ENCODE peak calls at places on chromosome 7, in six cellular contexts. One of them, this sample, is unnamed.
A peak's percentile ranks its signal among the peaks of the same experiment; 100 is the strongest.

GRCh38 chr7:150852371-150852905 is at the start of gene AOC1:
- DNase-seq in kidney: peak; percentile 87
- DNase-seq in left ventricle myocardium inferior: no peak
- DNase-seq in A549: no peak
- DNase-seq in cardiac muscle cell: no peak
- DNase-seq in tibial artery: no peak
- DNase-seq in this sample: no peak

GRCh38 chr7:28608766-28609165 is 196.4 kb downstream of the CREB5 start:
- DNase-seq in cardiac muscle cell: peak; percentile 48
- DNase-seq in left ventricle myocardium inferior: no peak
- DNase-seq in A549: no peak
- DNase-seq in kidney: no peak
- DNase-seq in tibial artery: no peak
- DNase-seq in this sample: peak; percentile 43

GRCh38 chr7:158468700-158469296 is 118.8 kb downstream of the PTPRN2 start:
- DNase-seq in cardiac muscle cell: no peak
- DNase-seq in tibial artery: no peak
- DNase-seq in A549: no peak
- DNase-seq in kidney: no peak
- DNase-seq in left ventricle myocardium inferior: no peak
- DNase-seq in this sample: no peak

GRCh38 chr7:12410523-12410922 is 6.9 kb upstream of the VWDE start:
- DNase-seq in A549: no peak
- DNase-seq in left ventricle myocardium inferior: no peak
- DNase-seq in tibial artery: no peak
- DNase-seq in cardiac muscle cell: no peak
- DNase-seq in kidney: no peak
- DNase-seq in this sample: no peak

GRCh38 chr7:138167869-138168296 is 91.6 kb downstream of the AKR1D1 start:
- DNase-seq in tibial artery: no peak
- DNase-seq in left ventricle myocardium inferior: no peak
- DNase-seq in cardiac muscle cell: no peak
- DNase-seq in A549: no peak
- DNase-seq in kidney: no peak
- DNase-seq in this sample: no peak

GRCh38 chr7:1144269-1144771 is 15.7 kb downstream of the ZFAND2A start:
- DNase-seq in kidney: peak; percentile 68
- DNase-seq in cardiac muscle cell: peak; percentile 8
- DNase-seq in A549: peak; percentile 41
- DNase-seq in tibial artery: no peak
- DNase-seq in left ventricle myocardium inferior: peak; percentile 50
- DNase-seq in this sample: peak; percentile 27

GRCh38 chr7:36957620-36958019 is 233.3 kb upstream of the AOAH start:
- DNase-seq in left ventricle myocardium inferior: no peak
- DNase-seq in cardiac muscle cell: no peak
- DNase-seq in tibial artery: no peak
- DNase-seq in kidney: no peak
- DNase-seq in A549: no peak
- DNase-seq in this sample: no peak

GRCh38 chr7:143954163-143954894 is at the start of gene OR2F1:
- DNase-seq in kidney: no peak
- DNase-seq in left ventricle myocardium inferior: no peak
- DNase-seq in tibial artery: no peak
- DNase-seq in cardiac muscle cell: no peak
- DNase-seq in A549: no peak
- DNase-seq in this sample: no peak

GRCh38 chr7:87797395-87797794 is 78.8 kb downstream of the SLC25A40 start:
- DNase-seq in A549: no peak
- DNase-seq in kidney: no peak
- DNase-seq in left ventricle myocardium inferior: no peak
- DNase-seq in cardiac muscle cell: no peak
- DNase-seq in tibial artery: no peak
- DNase-seq in this sample: no peak

GRCh38 chr7:157432541-157432956 is 95.7 kb downstream of the DNAJB6 start:
- DNase-seq in kidney: peak; percentile 82
- DNase-seq in tibial artery: no peak
- DNase-seq in left ventricle myocardium inferior: no peak
- DNase-seq in A549: peak; percentile 83
- DNase-seq in cardiac muscle cell: peak; percentile 84
- DNase-seq in this sample: peak; percentile 78

GRCh38 chr7:27955596-27955995 is 215.6 kb downstream of the TAX1BP1 start:
- DNase-seq in cardiac muscle cell: no peak
- DNase-seq in kidney: no peak
- DNase-seq in tibial artery: no peak
- DNase-seq in A549: no peak
- DNase-seq in left ventricle myocardium inferior: no peak
- DNase-seq in this sample: no peak

GRCh38 chr7:46032936-46033335 is 111.9 kb upstream of the IGFBP3 start:
- DNase-seq in cardiac muscle cell: no peak
- DNase-seq in tibial artery: no peak
- DNase-seq in A549: peak; percentile 77
- DNase-seq in left ventricle myocardium inferior: no peak
- DNase-seq in kidney: no peak
- DNase-seq in this sample: no peak

GRCh38 chr7:149793261-149793660 is 19.9 kb upstream of the ZNF467 start:
- DNase-seq in left ventricle myocardium inferior: no peak
- DNase-seq in tibial artery: no peak
- DNase-seq in cardiac muscle cell: no peak
- DNase-seq in kidney: no peak
- DNase-seq in A549: no peak
- DNase-seq in this sample: no peak

GRCh38 chr7:131800008-131800407 is 243.6 kb upstream of the PODXL start:
- DNase-seq in cardiac muscle cell: no peak
- DNase-seq in left ventricle myocardium inferior: no peak
- DNase-seq in tibial artery: no peak
- DNase-seq in kidney: no peak
- DNase-seq in A549: no peak
- DNase-seq in this sample: no peak

GRCh38 chr7:28389504-28390385 is 22.6 kb upstream of the CREB5 start:
- DNase-seq in kidney: no peak
- DNase-seq in A549: peak; percentile 65
- DNase-seq in left ventricle myocardium inferior: no peak
- DNase-seq in tibial artery: no peak
- DNase-seq in cardiac muscle cell: peak; percentile 77
- DNase-seq in this sample: peak; percentile 81

GRCh38 chr7:30908681-30909080 is 3.0 kb upstream of the AQP1 start:
- DNase-seq in left ventricle myocardium inferior: no peak
- DNase-seq in A549: no peak
- DNase-seq in tibial artery: no peak
- DNase-seq in kidney: no peak
- DNase-seq in cardiac muscle cell: no peak
- DNase-seq in this sample: no peak

GRCh38 chr7:158407581-158408331 is 179.9 kb downstream of the PTPRN2 start:
- DNase-seq in left ventricle myocardium inferior: no peak
- DNase-seq in tibial artery: no peak
- DNase-seq in A549: peak; percentile 76
- DNase-seq in kidney: no peak
- DNase-seq in cardiac muscle cell: peak; percentile 56
- DNase-seq in this sample: peak; percentile 38

GRCh38 chr7:128236924-128237586 is 4.0 kb upstream of the LEP start:
- DNase-seq in left ventricle myocardium inferior: no peak
- DNase-seq in cardiac muscle cell: peak; percentile 79
- DNase-seq in kidney: no peak
- DNase-seq in A549: peak; percentile 87
- DNase-seq in tibial artery: no peak
- DNase-seq in this sample: peak; percentile 68

GRCh38 chr7:20991544-20991943 is 204.9 kb upstream of the SP8 start:
- DNase-seq in tibial artery: no peak
- DNase-seq in A549: no peak
- DNase-seq in kidney: no peak
- DNase-seq in left ventricle myocardium inferior: no peak
- DNase-seq in cardiac muscle cell: no peak
- DNase-seq in this sample: no peak

GRCh38 chr7:101956130-101956529 is 138.7 kb downstream of the CUX1 start:
- DNase-seq in tibial artery: no peak
- DNase-seq in A549: no peak
- DNase-seq in kidney: no peak
- DNase-seq in cardiac muscle cell: no peak
- DNase-seq in left ventricle myocardium inferior: peak; percentile 37
- DNase-seq in this sample: no peak

GRCh38 chr7:77501165-77501515 is 36.0 kb upstream of the PTPN12 start:
- DNase-seq in cardiac muscle cell: no peak
- DNase-seq in kidney: no peak
- DNase-seq in left ventricle myocardium inferior: no peak
- DNase-seq in tibial artery: no peak
- DNase-seq in A549: no peak
- DNase-seq in this sample: no peak

GRCh38 chr7:134474902-134475301 is 16.0 kb upstream of the AKR1B1 start:
- DNase-seq in kidney: no peak
- DNase-seq in A549: no peak
- DNase-seq in cardiac muscle cell: no peak
- DNase-seq in left ventricle myocardium inferior: no peak
- DNase-seq in tibial artery: no peak
- DNase-seq in this sample: no peak

GRCh38 chr7:115825736-115826135 is 204.8 kb downstream of the TFEC start:
- DNase-seq in cardiac muscle cell: no peak
- DNase-seq in kidney: no peak
- DNase-seq in left ventricle myocardium inferior: no peak
- DNase-seq in A549: no peak
- DNase-seq in tibial artery: no peak
- DNase-seq in this sample: peak; percentile 7

GRCh38 chr7:69598487-69599148 is 343 bp downstream of the AUTS2 start:
- DNase-seq in tibial artery: no peak
- DNase-seq in A549: no peak
- DNase-seq in left ventricle myocardium inferior: no peak
- DNase-seq in cardiac muscle cell: no peak
- DNase-seq in kidney: peak; percentile 65
- DNase-seq in this sample: no peak

GRCh38 chr7:90736968-90737939 is 141.1 kb downstream of the CDK14 start:
- DNase-seq in tibial artery: no peak
- DNase-seq in kidney: no peak
- DNase-seq in cardiac muscle cell: no peak
- DNase-seq in left ventricle myocardium inferior: no peak
- DNase-seq in A549: no peak
- DNase-seq in this sample: no peak

GRCh38 chr7:55127622-55128081 is 108.8 kb downstream of the EGFR start:
- DNase-seq in tibial artery: peak; percentile 77
- DNase-seq in left ventricle myocardium inferior: no peak
- DNase-seq in kidney: no peak
- DNase-seq in A549: no peak
- DNase-seq in cardiac muscle cell: peak; percentile 87
- DNase-seq in this sample: peak; percentile 88

GRCh38 chr7:69412331-69413146 is 185.7 kb upstream of the AUTS2 start:
- DNase-seq in kidney: peak; percentile 79
- DNase-seq in tibial artery: peak; percentile 46
- DNase-seq in cardiac muscle cell: peak; percentile 34
- DNase-seq in left ventricle myocardium inferior: peak; percentile 20
- DNase-seq in A549: peak; percentile 89
- DNase-seq in this sample: peak; percentile 1

GRCh38 chr7:148110097-148110868 is 480.3 kb upstream of the C7orf33 start:
- DNase-seq in A549: peak; percentile 12
- DNase-seq in cardiac muscle cell: peak; percentile 5
- DNase-seq in left ventricle myocardium inferior: no peak
- DNase-seq in kidney: no peak
- DNase-seq in tibial artery: no peak
- DNase-seq in this sample: no peak

GRCh38 chr7:150860978-150861295 is 8.6 kb downstream of the AOC1 start:
- DNase-seq in kidney: no peak
- DNase-seq in cardiac muscle cell: no peak
- DNase-seq in left ventricle myocardium inferior: no peak
- DNase-seq in tibial artery: no peak
- DNase-seq in A549: no peak
- DNase-seq in this sample: no peak

GRCh38 chr7:121873795-121874194 is 834 bp downstream of the PTPRZ1 start:
- DNase-seq in tibial artery: no peak
- DNase-seq in left ventricle myocardium inferior: no peak
- DNase-seq in kidney: no peak
- DNase-seq in cardiac muscle cell: peak; percentile 3
- DNase-seq in A549: no peak
- DNase-seq in this sample: peak; percentile 2

GRCh38 chr7:121875203-121875602 is 2.2 kb downstream of the PTPRZ1 start:
- DNase-seq in left ventricle myocardium inferior: no peak
- DNase-seq in tibial artery: no peak
- DNase-seq in cardiac muscle cell: no peak
- DNase-seq in kidney: no peak
- DNase-seq in A549: no peak
- DNase-seq in this sample: no peak

GRCh38 chr7:121872831-121873764 is at the start of gene PTPRZ1:
- DNase-seq in cardiac muscle cell: peak; percentile 40
- DNase-seq in kidney: peak; percentile 57
- DNase-seq in tibial artery: no peak
- DNase-seq in A549: no peak
- DNase-seq in left ventricle myocardium inferior: no peak
- DNase-seq in this sample: peak; percentile 18
- H3K4me3 ChIP-seq in cardiac muscle cell: peak within 1 kb of the TSS; percentile 69
- H3K4me3 ChIP-seq in kidney: peak within 1 kb of the TSS; percentile 64
- H3K4me3 ChIP-seq in tibial artery: peak within 1 kb of the TSS; percentile 64
- H3K4me3 ChIP-seq in A549: peak within 1 kb of the TSS; percentile 49
- H3K4me3 ChIP-seq in left ventricle myocardium inferior: peak within 1 kb of the TSS; percentile 65
- H3K4me3 ChIP-seq in this sample: peak within 1 kb of the TSS; percentile 61

GRCh38 chr7:47259682-47260081 is 322.2 kb downstream of the TNS3 start:
- DNase-seq in kidney: no peak
- DNase-seq in left ventricle myocardium inferior: no peak
- DNase-seq in cardiac muscle cell: no peak
- DNase-seq in tibial artery: no peak
- DNase-seq in A549: no peak
- DNase-seq in this sample: no peak
- TF ChIP-seq CTCF in kidney: no peak
- TF ChIP-seq CTCF in left ventricle myocardium inferior: no peak
- TF ChIP-seq CTCF in cardiac muscle cell: no peak
- TF ChIP-seq CTCF in tibial artery: no peak
- TF ChIP-seq CTCF in A549: no peak
- TF ChIP-seq CTCF in this sample: no peak

DNA sequence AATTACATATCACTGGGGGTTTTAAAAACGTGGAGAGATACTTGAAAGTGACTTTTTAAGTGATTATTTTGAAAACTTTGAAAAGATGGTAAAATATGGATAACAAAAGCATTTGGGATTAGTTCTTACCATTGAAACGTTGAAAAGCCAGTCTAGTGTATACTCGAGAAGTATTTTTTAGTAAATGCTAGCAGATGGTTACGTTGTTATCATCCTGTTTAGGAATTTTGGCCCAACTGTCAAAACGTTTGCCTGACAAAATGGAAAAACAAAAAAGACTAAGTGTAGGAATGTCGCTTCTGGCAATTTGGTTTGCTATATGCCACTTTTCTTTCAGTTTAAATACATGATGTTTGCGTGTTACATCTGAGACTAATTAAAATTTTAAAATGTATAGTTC is 1.2 kb downstream of the RBM33 start:
- DNase-seq in tibial artery: no peak
- DNase-seq in A549: no peak
- DNase-seq in kidney: no peak
- DNase-seq in cardiac muscle cell: no peak
- DNase-seq in left ventricle myocardium inferior: no peak
- DNase-seq in this sample: no peak
- H3K4me3 ChIP-seq in tibial artery: peak overlapping the region; percentile 99
- H3K4me3 ChIP-seq in A549: peak overlapping the region; percentile 95
- H3K4me3 ChIP-seq in kidney: peak overlapping the region; percentile 98
- H3K4me3 ChIP-seq in cardiac muscle cell: peak overlapping the region; percentile 92
- H3K4me3 ChIP-seq in left ventricle myocardium inferior: peak overlapping the region; percentile 96
- H3K4me3 ChIP-seq in this sample: peak overlapping the region; percentile 99

GRCh38 chr7:79868010-79868409 is 266.6 kb upstream of the GNAI1 start:
- DNase-seq in kidney: no peak
- DNase-seq in left ventricle myocardium inferior: no peak
- DNase-seq in cardiac muscle cell: peak; percentile 32
- DNase-seq in tibial artery: no peak
- DNase-seq in A549: peak; percentile 4
- DNase-seq in this sample: peak; percentile 21
- TF ChIP-seq CTCF in kidney: no peak
- TF ChIP-seq CTCF in left ventricle myocardium inferior: no peak
- TF ChIP-seq CTCF in cardiac muscle cell: no peak
- TF ChIP-seq CTCF in tibial artery: no peak
- TF ChIP-seq CTCF in A549: no peak
- TF ChIP-seq CTCF in this sample: no peak

GRCh38 chr7:11192506-11192905 is 218.8 kb downstream of the PHF14 start:
- DNase-seq in A549: no peak
- DNase-seq in kidney: no peak
- DNase-seq in left ventricle myocardium inferior: no peak
- DNase-seq in tibial artery: no peak
- DNase-seq in cardiac muscle cell: peak; percentile 67
- DNase-seq in this sample: peak; percentile 32
- H3K4me3 ChIP-seq in A549: no peak overlapping the region
- H3K4me3 ChIP-seq in kidney: no peak overlapping the region
- H3K4me3 ChIP-seq in left ventricle myocardium inferior: peak overlapping the region; percentile 61
- H3K4me3 ChIP-seq in tibial artery: peak overlapping the region; percentile 36
- H3K4me3 ChIP-seq in cardiac muscle cell: no peak overlapping the region
- H3K4me3 ChIP-seq in this sample: peak overlapping the region; percentile 52

This sample was measured in fibroblast of pulmonary artery.